ENCODE peak calls at places on chromosome 17, in ten cellular contexts. K, V, Y, I, F, M, Q, A, J and D are unnamed samples.

GRCh38 chr17:48883171-48883570 is 9.4 kb upstream of the ATP5MC1 start:
- DNase-seq in F (no peak), Q (no peak), M (no peak), Y (no peak), I (no peak), K (no peak), A (no peak), V (no peak), J (no peak), D (no peak)

GRCh38 chr17:16925461-16926060 is 46.4 kb downstream of the TNFRSF13B start:
- DNase-seq in Q (no peak), V (no peak), M (peak), F (no peak), I (no peak), K (no peak), A (peak), Y (no peak), J (no peak), D (no peak)

GRCh38 chr17:62090021-62090824 is 25.1 kb upstream of the MED13 start:
- DNase-seq in J (no peak), Q (no peak), I (no peak), M (no peak), K (no peak), A (no peak), F (no peak), V (no peak), Y (no peak), D (no peak)

GRCh38 chr17:28878981-28879380 is 18.6 kb downstream of the FLOT2 start:
- DNase-seq in I (peak), M (no peak), A (no peak), K (peak), V (peak), Y (no peak), J (peak), Q (peak), F (no peak), D (no peak)

GRCh38 chr17:66200685-66201092 is 8.8 kb upstream of the CEP112 start:
- DNase-seq in Y (no peak), I (peak), Q (peak), M (no peak), A (peak), K (no peak), J (peak), V (no peak), F (no peak), D (peak)

GRCh38 chr17:67656494-67657203 is 61.1 kb upstream of the NOL11 start:
- DNase-seq in Y (no peak), Q (no peak), V (no peak), I (no peak), J (no peak), A (no peak), F (no peak), K (no peak), M (no peak), D (no peak)

GRCh38 chr17:6290488-6291196 is 144.3 kb downstream of the AIPL1 start:
- DNase-seq in M (no peak), J (no peak), K (no peak), F (no peak), V (no peak), Q (no peak), A (no peak), I (no peak), Y (no peak), D (no peak)

GRCh38 chr17:13079010-13079409 is 61.2 kb upstream of the ELAC2 start:
- DNase-seq in Q (no peak), M (no peak), Y (no peak), K (no peak), J (no peak), A (no peak), F (no peak), V (no peak), I (no peak), D (no peak)

GRCh38 chr17:15890279-15890892 is 54.5 kb upstream of the ADORA2B start:
- DNase-seq in Q (no peak), A (no peak), K (no peak), Y (no peak), F (no peak), V (no peak), M (no peak), J (no peak), I (no peak), D (no peak)

GRCh38 chr17:43846963-43847369 is at the start of gene CD300LG:
- DNase-seq in V (no peak), A (no peak), Y (no peak), K (no peak), M (no peak), F (no peak), J (no peak), Q (peak), I (no peak), D (no peak)

GRCh38 chr17:6462692-6463091 is 18.4 kb downstream of the PIMREG start:
- DNase-seq in Y (no peak), J (no peak), M (peak), A (no peak), Q (no peak), V (no peak), I (no peak), F (no peak), K (no peak), D (no peak)

GRCh38 chr17:36545093-36545464 is 360 bp downstream of the GGNBP2 start:
- DNase-seq in M (no peak), F (no peak), I (no peak), J (no peak), Q (no peak), V (no peak), A (no peak), Y (no peak), K (no peak), D (no peak)

GRCh38 chr17:36542755-36543154 is 2.0 kb upstream of the GGNBP2 start:
- DNase-seq in K (no peak), A (no peak), I (no peak), J (no peak), F (no peak), Q (no peak), V (no peak), M (no peak), Y (no peak), D (no peak)

GRCh38 chr17:36544049-36544319 is 735 bp upstream of the GGNBP2 start:
- DNase-seq in A (no peak), I (no peak), V (no peak), J (peak), F (no peak), Y (peak), Q (no peak), K (peak), M (no peak), D (peak)

GRCh38 chr17:36545465-36546417 is 1.0 kb downstream of the GGNBP2 start:
- DNase-seq in Q (peak), F (peak), M (peak), Y (peak), I (peak), V (peak), A (peak), K (peak), J (peak), D (peak)

GRCh38 chr17:36544320-36545092 is at the start of gene GGNBP2:
- DNase-seq in F (peak), Q (peak), I (peak), M (peak), K (peak), A (peak), V (peak), J (peak), Y (peak), D (peak)
- TF ChIP-seq POLR2A in F (peak), Q (no peak), I (peak), M (no peak), K (peak), A (peak), V (peak), J (peak), Y (peak), D (peak)

DNA sequence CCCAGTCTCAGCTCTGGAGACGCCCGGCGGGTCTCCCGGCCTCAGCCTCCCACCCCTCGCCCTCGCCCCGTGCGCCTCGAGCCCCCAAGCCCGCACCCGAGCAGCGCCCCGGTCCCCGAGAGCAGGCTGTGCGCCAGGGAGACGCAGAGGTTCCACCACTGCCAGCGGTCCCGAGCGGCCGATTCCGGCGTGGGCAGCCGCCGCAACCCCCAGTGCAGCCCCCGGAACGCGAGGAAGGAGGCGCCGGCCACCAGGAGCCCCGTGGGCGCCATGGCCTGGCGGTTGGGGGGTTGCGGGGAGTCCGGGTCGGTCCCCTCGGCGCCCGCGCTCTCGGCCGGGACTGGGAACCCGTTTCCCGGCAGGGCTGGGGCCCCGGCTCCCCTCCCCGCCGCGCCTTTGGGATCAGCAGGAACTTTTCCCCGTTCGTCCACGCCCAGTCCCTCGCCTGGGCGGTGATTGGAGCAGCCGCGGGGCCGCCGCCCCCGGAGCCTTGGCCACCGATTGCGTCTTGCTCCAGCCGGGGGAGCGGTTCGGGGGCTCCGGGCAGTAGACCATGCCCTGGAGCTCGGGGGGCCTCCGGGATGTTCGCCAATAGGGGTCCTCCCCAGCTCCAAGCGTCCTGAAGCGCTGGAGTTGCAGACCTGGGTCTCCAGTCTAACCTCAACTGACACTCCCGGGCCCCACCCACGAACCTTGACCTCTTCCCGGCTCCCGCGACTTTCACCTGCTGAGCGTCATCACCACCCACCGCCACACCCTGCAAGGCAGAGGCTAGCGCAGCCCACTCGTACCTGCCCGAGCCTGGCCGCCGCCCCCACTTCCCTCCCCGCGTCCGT is at the start of gene TLCD2:
- DNase-seq in I (peak), J (peak), V (no peak), Q (peak), A (peak), Y (peak), F (no peak), K (no peak), M (peak), D (peak)
- TF ChIP-seq POLR2AphosphoS5 in I (no peak), J (peak), V (no peak), Q (no peak), A (peak), Y (peak), F (no peak), K (no peak), M (peak), D (peak)

GRCh38 chr17:4951486-4951885 is 567 bp downstream of the ENO3 start:
- DNase-seq in V (no peak), I (no peak), J (no peak), A (no peak), K (no peak), F (no peak), Q (no peak), M (no peak), Y (no peak), D (no peak)
- TF ChIP-seq POLR2A in V (no peak), I (no peak), J (no peak), A (no peak), K (no peak), F (no peak), Q (no peak), M (no peak), Y (no peak), D (no peak)

GRCh38 chr17:75046583-75047289 is at the start of the genes ATP5PD and KCTD2:
- DNase-seq in M (peak), A (peak), J (peak), Q (peak), F (peak), I (peak), V (peak), K (peak), Y (peak), D (peak)

GRCh38 chr17:75049057-75049456 is 2.0 kb downstream of the KCTD2 start:
- DNase-seq in I (peak), A (no peak), Q (no peak), M (no peak), V (no peak), Y (no peak), J (no peak), F (no peak), K (no peak), D (no peak)

GRCh38 chr17:75047398-75048098 is 523 bp downstream of the KCTD2 start:
- DNase-seq in F (peak), J (peak), Y (peak), K (no peak), A (peak), Q (no peak), V (no peak), M (peak), I (peak), D (no peak)

GRCh38 chr17:75051941-75052340 is 4.9 kb downstream of the KCTD2 start:
- DNase-seq in V (no peak), Y (no peak), J (no peak), K (no peak), I (peak), F (no peak), M (no peak), A (no peak), Q (no peak), D (no peak)

DNA sequence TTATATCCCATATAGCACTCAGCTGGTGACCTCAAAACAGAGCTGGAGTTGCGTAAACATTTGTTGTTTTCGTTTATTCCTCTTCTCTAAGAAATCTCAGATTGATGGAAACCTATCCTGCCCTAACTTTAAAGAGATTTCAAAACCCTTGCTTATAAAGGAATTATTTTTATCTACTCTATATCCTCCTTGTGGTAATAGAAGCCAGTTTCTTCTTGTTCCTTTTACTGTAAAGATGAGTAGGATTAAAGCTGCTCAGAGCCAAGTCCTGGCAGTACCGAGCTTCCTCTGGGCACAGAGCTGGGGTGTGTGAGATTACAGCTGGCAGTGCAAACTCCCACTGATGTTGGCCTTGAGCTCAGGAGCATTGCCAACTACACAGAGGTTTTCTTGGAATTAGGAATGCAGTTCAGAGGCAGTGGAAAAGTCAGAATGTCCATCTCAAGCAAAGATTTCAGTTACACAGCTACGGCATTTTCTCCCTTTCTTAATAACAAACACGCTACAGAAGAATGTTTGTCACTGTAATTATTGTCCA is 1.4 kb downstream of the KCTD2 start:
- DNase-seq in A (no peak), Y (no peak), J (peak), V (no peak), F (no peak), Q (no peak), K (no peak), M (no peak), I (no peak), D (no peak)
- TF ChIP-seq POLR2AphosphoS5 in A (no peak), Y (no peak), J (no peak), V (no peak), F (no peak), Q (no peak), K (no peak), M (peak), I (no peak), D (peak)

GRCh38 chr17:69405096-69405495 is 9.4 kb upstream of the MAP2K6 start:
- DNase-seq in F (no peak), I (no peak), Y (no peak), A (no peak), V (no peak), Q (no peak), M (no peak), K (no peak), J (no peak), D (no peak)
- TF ChIP-seq POLR2A in F (no peak), I (no peak), Y (no peak), A (no peak), V (no peak), Q (no peak), M (no peak), K (no peak), J (no peak), D (no peak)

GRCh38 chr17:7577327-7578199 is 1.9 kb upstream of the CD68 start:
- DNase-seq in I (no peak), J (no peak), M (no peak), Y (no peak), F (no peak), V (no peak), A (no peak), Q (no peak), K (no peak), D (no peak)
- TF ChIP-seq POLR2AphosphoS5 in I (no peak), J (no peak), M (peak), Y (no peak), F (no peak), V (peak), A (no peak), Q (peak), K (peak), D (no peak)

GRCh38 chr17:78980624-78980972 is 875 bp upstream of the LGALS3BP start:
- DNase-seq in Q (no peak), Y (no peak), M (no peak), F (no peak), I (no peak), V (no peak), K (no peak), J (no peak), A (no peak), D (no peak)
- TF ChIP-seq POLR2A in Q (no peak), Y (no peak), M (no peak), F (no peak), I (no peak), V (no peak), K (no peak), J (no peak), A (no peak), D (no peak)

GRCh38 chr17:75270218-75270965 is 639 bp downstream of the MIF4GD start:
- DNase-seq in M (peak), K (peak), Q (peak), V (peak), A (peak), J (peak), Y (peak), F (peak), I (peak), D (peak)

GRCh38 chr17:75272848-75273184 is 1.8 kb upstream of the MIF4GD start:
- DNase-seq in V (no peak), A (no peak), M (no peak), Q (no peak), F (no peak), J (no peak), K (no peak), I (peak), Y (no peak), D (no peak)

GRCh38 chr17:75271955-75272847 is 1.2 kb upstream of the MIF4GD start:
- DNase-seq in Y (peak), M (peak), A (no peak), F (no peak), K (no peak), V (no peak), J (no peak), Q (no peak), I (peak), D (peak)

GRCh38 chr17:75270966-75271232 is at the start of gene MIF4GD:
- DNase-seq in V (no peak), Q (no peak), J (no peak), K (no peak), A (no peak), Y (no peak), F (no peak), M (no peak), I (no peak), D (no peak)

DNA sequence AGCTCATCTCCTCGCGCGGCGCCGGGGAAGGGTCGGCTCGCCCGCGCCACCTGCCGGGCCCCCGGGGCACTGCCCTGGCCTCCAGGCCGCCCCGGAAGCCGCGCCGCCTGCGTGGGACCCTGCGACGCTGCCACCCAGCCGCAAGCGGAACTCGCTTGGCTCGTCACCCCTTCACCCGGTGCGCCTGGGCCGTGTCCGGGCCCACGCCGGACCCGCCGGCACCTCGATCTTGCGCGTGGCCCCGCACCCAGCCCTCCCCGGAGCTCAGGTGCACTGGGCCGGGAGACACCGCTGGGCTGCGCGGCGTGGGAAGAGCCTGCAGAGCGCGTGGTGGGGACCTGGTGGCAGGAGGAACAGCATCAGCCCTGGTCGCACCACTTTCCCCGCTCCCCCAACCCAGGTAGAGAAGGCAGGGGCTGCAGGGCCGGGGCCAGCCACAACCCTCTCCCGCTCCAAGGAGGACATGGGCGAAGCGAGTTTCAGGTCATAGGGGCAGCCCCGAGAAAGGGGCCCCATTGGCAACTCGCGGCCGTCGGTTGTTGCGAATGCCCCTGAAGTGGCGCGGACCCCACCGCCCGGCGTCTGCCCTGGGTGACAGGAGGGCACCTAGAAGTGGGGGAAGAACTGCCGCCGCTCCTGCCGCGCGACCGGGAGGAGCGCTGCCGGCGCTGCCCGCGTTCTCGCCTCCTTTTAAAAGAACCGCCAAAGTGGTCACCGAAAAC is 363 bp upstream of the MIF4GD start:
- DNase-seq in K (peak), M (peak), F (peak), J (peak), Q (peak), V (peak), I (peak), Y (peak), A (peak), D (peak)
- TF ChIP-seq POLR2AphosphoS5 in K (no peak), M (peak), F (no peak), J (peak), Q (no peak), V (no peak), I (peak), Y (peak), A (no peak), D (no peak)

GRCh38 chr17:81676906-81677305 is 6.7 kb downstream of the ARL16 start:
- DNase-seq in J (no peak), A (no peak), F (peak), I (no peak), Y (no peak), V (no peak), M (no peak), K (no peak), Q (no peak), D (no peak)
- TF ChIP-seq POLR2A in J (no peak), A (no peak), F (no peak), I (no peak), Y (no peak), V (no peak), M (no peak), K (no peak), Q (peak), D (no peak)